ENCODE peak calls at places on chromosome 9, in ten cellular contexts. B is posterior cingulate gyrus; D is CD4-positive, alpha-beta T cell; W is ACHN; F is amniotic stem cell; U is NCI-H345; L is NCI-H774; T is T-helper 17 cell; E is GM23338; A is GM20000. H is an unnamed sample.

GRCh38 chr9:90642570-90643539 is at the start of gene DIRAS2:
- DNase-seq in B (peak), D (no peak), W (peak), F (peak), U (peak), L (peak), T (no peak), E (peak), A (peak), H (peak)

GRCh38 chr9:110282023-110282766 is 25.9 kb upstream of the TXN start:
- DNase-seq in B (no peak), D (no peak), W (no peak), F (no peak), U (no peak), L (no peak), T (no peak), E (no peak), A (no peak), H (no peak)

GRCh38 chr9:130866474-130866965 is 30.1 kb downstream of the QRFP start:
- DNase-seq in B (peak), D (peak), W (peak), F (peak), U (peak), L (peak), T (peak), E (peak), A (peak), H (peak)

GRCh38 chr9:109458453-109459211 is 39.5 kb downstream of the PTPN3 start:
- DNase-seq in B (no peak), D (no peak), W (no peak), F (no peak), U (no peak), L (no peak), T (no peak), E (no peak), A (no peak), H (no peak)

GRCh38 chr9:124660341-124660801 is 110.7 kb downstream of the NR6A1 start:
- DNase-seq in B (peak), D (peak), W (peak), F (peak), U (peak), L (peak), T (no peak), E (peak), A (peak), H (peak)

GRCh38 chr9:28073278-28073677 is 500.0 kb upstream of the C9orf72 start:
- DNase-seq in B (peak), D (no peak), W (peak), F (no peak), U (peak), L (peak), T (no peak), E (peak), A (peak), H (peak)

GRCh38 chr9:90002299-90003045 is 397.7 kb downstream of the GADD45G start:
- DNase-seq in B (no peak), D (no peak), W (no peak), F (no peak), U (no peak), L (peak), T (no peak), E (no peak), A (no peak), H (peak)

GRCh38 chr9:110340306-110340705 is 2.6 kb upstream of the TXNDC8 start:
- DNase-seq in B (no peak), D (no peak), W (peak), F (no peak), U (no peak), L (no peak), T (no peak), E (peak), A (no peak), H (no peak)

GRCh38 chr9:108671156-108671555 is 184.6 kb downstream of the ACTL7B start:
- DNase-seq in B (no peak), D (no peak), W (no peak), F (no peak), U (no peak), L (no peak), T (no peak), E (peak), A (no peak), H (no peak)

GRCh38 chr9:2727966-2728613 is 10.8 kb downstream of the KCNV2 start:
- DNase-seq in B (no peak), D (no peak), W (peak), F (peak), U (peak), L (peak), T (no peak), E (peak), A (peak), H (no peak)

H was measured in SHP77.